ENCODE peak calls at places on chromosomes 3 and 15, in five cellular contexts. A is activated CD8-positive, alpha-beta memory T cell treated with anti-CD3 and anti-CD28 coated beads, Interleukin-2, amount 50 U/mL, for 48 hours; H is prostate gland; I is A549; B is GM03348. G is an unnamed sample.

GRCh38 chr3:158768881-158769518 is 32.9 kb upstream of the MFSD1 start:
- DNase-seq in A (no peak), H (peak), I (no peak), B (peak), G (no peak)

GRCh38 chr3:42053476-42053875 is 37.7 kb upstream of the TRAK1 start:
- DNase-seq in A (peak), H (no peak), I (no peak), B (no peak), G (no peak)

GRCh38 chr3:123642182-123642956 is 57.5 kb upstream of the HACD2 start:
- DNase-seq in A (peak), H (peak), I (peak), B (peak), G (peak)

GRCh38 chr3:43742935-43743334 is 52.2 kb downstream of the ABHD5 start:
- DNase-seq in A (no peak), H (no peak), I (no peak), B (peak), G (peak)

GRCh38 chr3:123298903-123299302 is 97.2 kb downstream of the SEC22A start:
- DNase-seq in A (no peak), H (no peak), I (peak), B (peak), G (no peak)

GRCh38 chr3:4247391-4247790 is 55.8 kb upstream of the SETMAR start:
- DNase-seq in A (no peak), H (no peak), I (no peak), B (no peak), G (no peak)

GRCh38 chr15:61115241-61115640 is 113.9 kb downstream of the RORA start:
- DNase-seq in A (no peak), H (no peak), I (no peak), B (peak), G (no peak)

GRCh38 chr15:63019539-63020109 is 22.9 kb upstream of the TPM1 start:
- DNase-seq in A (no peak), H (peak), I (peak), B (peak), G (peak)

GRCh38 chr15:99076555-99077308 is 28.1 kb upstream of the SYNM start:
- DNase-seq in A (peak), H (peak), I (peak), B (peak), G (peak)

GRCh38 chr3:113249111-113249510 is 37.8 kb downstream of the BOC start:
- DNase-seq in A (no peak), H (no peak), I (no peak), B (peak), G (no peak)

GRCh38 chr3:16468114-16469098 is 45.1 kb downstream of the RFTN1 start:
- DNase-seq in A (no peak), H (no peak), I (no peak), B (no peak), G (no peak)

GRCh38 chr3:55330756-55331155 is 156.3 kb downstream of the WNT5A start:
- DNase-seq in A (no peak), H (no peak), I (no peak), B (no peak), G (no peak)

GRCh38 chr15:88456733-88457132 is 10.5 kb downstream of the MRPL46 start:
- DNase-seq in A (no peak), H (no peak), I (no peak), B (no peak), G (no peak)

GRCh38 chr3:115624898-115625297 is 1.6 kb downstream of the GAP43 start:
- DNase-seq in A (no peak), H (no peak), I (no peak), B (no peak), G (peak)

GRCh38 chr3:177445591-177445990 is 248.3 kb upstream of the TBL1XR1 start:
- DNase-seq in A (no peak), H (no peak), I (no peak), B (no peak), G (no peak)

GRCh38 chr3:150765949-150766720 is 3.2 kb upstream of the SIAH2 start:
- DNase-seq in A (peak), H (no peak), I (no peak), B (no peak), G (peak)

GRCh38 chr3:33980252-33980651 is 181.8 kb downstream of the PDCD6IP start:
- DNase-seq in A (no peak), H (peak), I (peak), B (peak), G (peak)

G was measured in endodermal cell.